ENCODE peak calls at places on chromosome 13, in five cellular contexts. X is mucosa of descending colon, V is H9, W is left lung, B is GM20000. R is an unnamed sample.

GRCh38 chr13:72185756-72186155 is 318.8 kb upstream of the DACH1 start:
- DNase-seq in B (no peak), V (no peak), X (no peak), W (no peak), R (no peak)

GRCh38 chr13:101298517-101298916 is 117.8 kb downstream of the NALCN start:
- DNase-seq in W (no peak), X (no peak), V (no peak), B (no peak), R (no peak)

GRCh38 chr13:26653310-26653709 is 95.8 kb downstream of the WASF3 start:
- DNase-seq in B (no peak), W (no peak), X (no peak), V (no peak), R (no peak)

GRCh38 chr13:94416454-94417080 is 62.9 kb downstream of the DCT start:
- DNase-seq in X (no peak), W (no peak), B (no peak), V (peak), R (peak)

GRCh38 chr13:50732712-50733111 is 110.8 kb downstream of the DLEU7 start:
- DNase-seq in B (no peak), X (no peak), W (no peak), V (no peak), R (no peak)

GRCh38 chr13:32645854-32646253 is 59.6 kb downstream of the PDS5B start:
- DNase-seq in W (no peak), V (no peak), B (no peak), X (no peak), R (no peak)

GRCh38 chr13:72959643-72960042 is 99.2 kb upstream of the KLF5 start:
- DNase-seq in V (no peak), B (no peak), W (no peak), X (no peak), R (no peak)

GRCh38 chr13:21203132-21203531 is 26.7 kb downstream of the MRPL57 start:
- DNase-seq in B (no peak), X (no peak), V (no peak), W (no peak), R (no peak)

GRCh38 chr13:111361873-111362648 is 41.6 kb downstream of the TEX29 start:
- DNase-seq in W (no peak), V (no peak), B (no peak), X (no peak), R (no peak)

GRCh38 chr13:73303858-73304257 is 245.1 kb downstream of the KLF5 start:
- DNase-seq in W (no peak), B (no peak), V (peak), X (no peak), R (no peak)

GRCh38 chr13:43767351-43767901 is 19.3 kb downstream of the ENOX1 start:
- DNase-seq in V (no peak), W (no peak), B (no peak), X (no peak), R (peak)

GRCh38 chr13:44759222-44759721 is 183.1 kb upstream of the TSC22D1 start:
- DNase-seq in B (no peak), W (no peak), V (no peak), X (peak), R (no peak)

GRCh38 chr13:23610966-23611486 is 40.8 kb downstream of the TNFRSF19 start:
- DNase-seq in X (peak), B (no peak), W (no peak), V (no peak), R (no peak)

GRCh38 chr13:25136872-25137623 is 35.0 kb downstream of the AMER2 start:
- DNase-seq in V (peak), X (no peak), W (no peak), B (no peak), R (no peak)

GRCh38 chr13:65236841-65237418 is 1993.2 kb downstream of the PCDH9 start:
- DNase-seq in W (no peak), V (no peak), B (no peak), X (no peak), R (no peak)

GRCh38 chr13:97127842-97128241 is 94.3 kb upstream of the MBNL2 start:
- DNase-seq in B (no peak), X (no peak), V (no peak), W (no peak), R (no peak)

GRCh38 chr13:109750376-109750775 is 36.0 kb downstream of the IRS2 start:
- DNase-seq in V (no peak), B (no peak), X (no peak), W (no peak), R (no peak)

GRCh38 chr13:114001331-114002008 is 27.6 kb upstream of the C13orf46 start:
- DNase-seq in B (no peak), V (no peak), X (no peak), W (peak), R (no peak)

GRCh38 chr13:101415358-101416174 is 742 bp downstream of the NALCN start:
- DNase-seq in V (no peak), W (peak), X (no peak), B (no peak), R (peak)

GRCh38 chr13:20160346-20161274 is at the start of gene GJA3:
- DNase-seq in V (peak), B (peak), X (peak), W (no peak), R (peak)

GRCh38 chr13:102440259-102440936 is 38.5 kb upstream of the FGF14 start:
- DNase-seq in V (no peak), B (peak), X (peak), W (no peak), R (no peak)

GRCh38 chr13:45142440-45143345 is 22.4 kb downstream of the GTF2F2 start:
- DNase-seq in X (no peak), V (no peak), W (no peak), B (no peak), R (no peak)

GRCh38 chr13:32267836-32268439 is 47.2 kb downstream of the ZAR1L start:
- DNase-seq in W (no peak), X (peak), B (peak), V (peak), R (no peak)

GRCh38 chr13:106753241-106753640 is 185.3 kb upstream of the ARGLU1 start:
- DNase-seq in W (no peak), X (peak), V (no peak), B (no peak), R (no peak)

GRCh38 chr13:23848019-23848418 is 41.2 kb downstream of the MIPEP start:
- DNase-seq in B (no peak), V (no peak), X (no peak), W (no peak), R (no peak)

GRCh38 chr13:21671793-21672680 is 1.2 kb downstream of the FGF9 start:
- DNase-seq in W (no peak), B (peak), V (no peak), X (no peak), R (peak)

GRCh38 chr13:59533561-59534337 is 630.0 kb downstream of the DIAPH3 start:
- DNase-seq in V (no peak), B (no peak), W (no peak), X (no peak), R (no peak)

GRCh38 chr13:33375421-33375820 is 89.9 kb upstream of the STARD13 start:
- DNase-seq in V (no peak), X (no peak), W (no peak), B (no peak), R (no peak)

GRCh38 chr13:35954207-35954560 is 177.0 kb downstream of the DCLK1 start:
- DNase-seq in V (no peak), B (no peak), W (no peak), X (no peak), R (no peak)

GRCh38 chr13:25971499-25972145 is 80.2 kb downstream of the SHISA2 start:
- DNase-seq in V (no peak), X (no peak), W (no peak), B (no peak), R (peak)

GRCh38 chr13:83879431-83880171 is 2.7 kb downstream of the SLITRK1 start:
- DNase-seq in X (no peak), V (peak), W (no peak), B (no peak), R (peak)

GRCh38 chr13:112828082-112828699 is 138.4 kb downstream of the ATP11A start:
- DNase-seq in V (no peak), W (no peak), B (peak), X (no peak), R (no peak)

GRCh38 chr13:44919103-44919804 is 70.0 kb downstream of the NUFIP1 start:
- DNase-seq in W (no peak), V (no peak), B (no peak), X (peak), R (no peak)

GRCh38 chr13:29707876-29708543 is 112.5 kb upstream of the SLC7A1 start:
- DNase-seq in B (peak), X (peak), W (no peak), V (peak), R (peak)
- TF ChIP-seq CTCF in B (peak), X (no peak), W (no peak), V (peak), R (peak)

DNA sequence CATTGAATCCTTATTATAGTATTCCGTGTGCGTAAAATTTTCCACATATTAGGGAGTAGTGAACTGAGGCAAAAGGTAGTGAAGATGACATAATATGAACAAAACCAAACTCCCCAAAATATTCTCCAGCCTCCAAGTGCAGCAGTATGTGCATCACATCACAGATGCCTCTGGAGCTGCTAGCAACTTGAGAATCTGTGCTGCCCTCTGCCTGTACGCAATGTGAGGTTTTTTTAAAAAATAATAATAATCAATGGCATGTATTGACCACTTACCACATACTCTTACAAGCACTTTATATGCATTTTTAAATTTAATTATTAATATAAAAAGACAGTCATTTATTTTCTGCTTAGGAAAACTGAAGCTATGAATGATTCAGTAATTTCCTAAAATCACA is 583.0 kb upstream of the SPRY2 start:
- DNase-seq in X (no peak), W (no peak), V (no peak), B (no peak), R (no peak)
- TF ChIP-seq CTCF in X (no peak), W (no peak), V (peak), B (no peak), R (no peak)

GRCh38 chr13:31234729-31235128 is 35.0 kb downstream of the B3GLCT start:
- DNase-seq in V (peak), W (no peak), X (no peak), B (no peak), R (no peak)
- TF ChIP-seq CTCF in V (peak), W (no peak), X (no peak), B (no peak), R (peak)

GRCh38 chr13:87893982-87894527 is 222.9 kb downstream of the SLITRK5 start:
- DNase-seq in X (no peak), W (no peak), V (no peak), B (no peak), R (no peak)
- TF ChIP-seq CTCF in X (no peak), W (no peak), V (no peak), B (no peak), R (no peak)

GRCh38 chr13:61410669-61411297 is 4.9 kb downstream of the PCDH20 start:
- DNase-seq in W (no peak), V (no peak), X (no peak), B (peak), R (no peak)
- TF ChIP-seq CTCF in W (peak), V (peak), X (no peak), B (no peak), R (peak)

GRCh38 chr13:99608345-99608744 is 107.1 kb downstream of the TM9SF2 start:
- DNase-seq in W (no peak), B (no peak), V (no peak), X (no peak), R (no peak)

GRCh38 chr13:99614465-99614885 is 113.2 kb downstream of the TM9SF2 start:
- DNase-seq in W (no peak), V (peak), X (peak), B (peak), R (no peak)

GRCh38 chr13:99605417-99606321 is 104.4 kb downstream of the TM9SF2 start:
- DNase-seq in B (peak), W (peak), V (peak), X (peak), R (peak)

GRCh38 chr13:99606322-99607089 is 105.2 kb downstream of the TM9SF2 start:
- DNase-seq in V (peak), W (peak), B (peak), X (peak), R (peak)

GRCh38 chr13:99610702-99611289 is 109.5 kb downstream of the TM9SF2 start:
- DNase-seq in B (no peak), W (no peak), V (peak), X (no peak), R (no peak)
- TF ChIP-seq CTCF in B (no peak), W (no peak), V (peak), X (no peak), R (no peak)

GRCh38 chr13:77523386-77523785 is 12.1 kb upstream of the SCEL start:
- DNase-seq in X (no peak), W (no peak), B (no peak), V (no peak), R (no peak)

GRCh38 chr13:77521194-77521593 is 14.3 kb upstream of the SCEL start:
- DNase-seq in W (no peak), X (no peak), B (no peak), V (no peak), R (no peak)

GRCh38 chr13:77519808-77520207 is 15.7 kb upstream of the SCEL start:
- DNase-seq in X (no peak), B (no peak), V (no peak), W (no peak), R (no peak)

GRCh38 chr13:77522444-77522843 is 13.1 kb upstream of the SCEL start:
- DNase-seq in W (no peak), V (no peak), B (no peak), X (no peak), R (no peak)

GRCh38 chr13:77521595-77522367 is 13.7 kb upstream of the SCEL start:
- DNase-seq in X (no peak), V (peak), W (peak), B (no peak), R (no peak)
- TF ChIP-seq CTCF in X (no peak), V (peak), W (no peak), B (no peak), R (no peak)

DNA sequence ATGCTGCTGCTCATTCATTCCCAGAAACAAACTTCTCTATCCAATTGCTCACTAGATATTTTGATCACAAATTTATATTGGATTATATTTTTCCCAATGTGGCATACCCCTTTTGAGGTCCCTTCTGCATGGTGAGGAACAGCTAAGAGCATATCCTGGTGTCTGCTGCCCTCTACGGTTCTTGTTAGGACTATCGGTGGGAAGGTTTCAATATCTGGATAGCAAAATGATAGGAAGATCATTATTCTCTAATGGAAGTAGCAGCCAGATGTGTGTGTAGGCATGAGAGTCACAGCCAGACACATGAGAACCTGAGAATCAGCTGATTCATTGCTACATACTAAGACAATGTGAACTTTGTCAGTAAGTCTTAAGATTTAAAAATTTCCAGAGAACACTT is 1422.4 kb upstream of the MIR17HG start:
- DNase-seq in V (no peak), X (peak), W (no peak), B (no peak), R (peak)
- TF ChIP-seq CTCF in V (peak), X (no peak), W (peak), B (no peak), R (no peak)

DNA sequence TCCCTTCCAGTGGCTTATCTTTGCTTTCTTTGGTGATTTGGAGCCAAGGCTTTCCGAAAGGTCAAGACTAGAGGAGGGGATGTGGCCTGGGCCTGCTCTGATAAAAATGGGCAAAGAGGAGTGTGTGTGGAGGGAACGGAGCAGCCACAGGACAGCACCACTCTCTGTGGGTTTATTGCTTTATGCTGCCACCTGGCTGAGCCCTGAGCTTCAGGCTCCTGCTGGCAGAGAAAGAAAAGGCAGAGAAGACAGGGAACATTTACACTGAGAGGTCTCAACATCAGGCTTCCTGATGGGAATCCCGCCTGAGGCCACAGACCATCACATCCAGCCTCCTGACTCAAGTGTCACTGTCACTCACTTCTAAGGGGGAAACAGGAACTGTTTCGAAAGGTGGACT is 9.2 kb upstream of the GSX1 start:
- DNase-seq in V (peak), W (no peak), B (no peak), X (no peak), R (no peak)
- TF ChIP-seq CTCF in V (peak), W (no peak), B (peak), X (no peak), R (no peak)

GRCh38 chr13:30109471-30110135 is 197.7 kb downstream of the KATNAL1 start:
- DNase-seq in W (no peak), V (no peak), X (no peak), B (no peak), R (no peak)

GRCh38 chr13:30110301-30111070 is 196.9 kb downstream of the KATNAL1 start:
- DNase-seq in W (no peak), X (no peak), V (no peak), B (no peak), R (peak)

GRCh38 chr13:30112602-30113435 is 194.5 kb downstream of the KATNAL1 start:
- DNase-seq in V (peak), B (peak), W (peak), X (peak), R (peak)

GRCh38 chr13:30113531-30113930 is 193.8 kb downstream of the KATNAL1 start:
- DNase-seq in W (no peak), V (no peak), B (no peak), X (peak), R (no peak)

GRCh38 chr13:30111810-30112209 is 195.5 kb downstream of the KATNAL1 start:
- DNase-seq in V (peak), W (no peak), X (no peak), B (peak), R (no peak)
- TF ChIP-seq CTCF in V (peak), W (no peak), X (no peak), B (peak), R (no peak)

R was measured in glutamatergic neuron.